ENCODE peak calls at places on chromosomes 13 and 19, in four cellular contexts. F is cardiac muscle cell; Z is CD8-positive, alpha-beta memory T cell; R is brain microvascular endothelial cell. T is an unnamed sample.
A peak's percentile ranks its signal among the peaks of the same experiment; 100 is the strongest.

GRCh38 chr19:15195987-15196682 is 4.7 kb downstream of the NOTCH3 start:
- DNase-seq in F (peak; percentile 53), Z (no peak), R (peak; percentile 20), T (peak; percentile 96)

GRCh38 chr13:33014291-33014690 is 1.9 kb upstream of the KL start:
- DNase-seq in F (no peak), Z (no peak), R (no peak), T (no peak)

GRCh38 chr13:88188986-88189385 is 517.8 kb downstream of the SLITRK5 start:
- DNase-seq in F (no peak), Z (no peak), R (no peak), T (no peak)

GRCh38 chr19:53394522-53394973 is 401 bp upstream of the ZNF765 start:
- DNase-seq in F (peak; percentile 60), Z (no peak), R (no peak), T (peak; percentile 40)

GRCh38 chr13:43268632-43269031 is 245.2 kb downstream of the DNAJC15 start:
- DNase-seq in F (peak; percentile 75), Z (no peak), R (no peak), T (no peak)

GRCh38 chr19:2061936-2062729 is 11.1 kb upstream of the MKNK2 start:
- DNase-seq in F (no peak), Z (no peak), R (no peak), T (no peak)

GRCh38 chr19:16896098-16896912 is 7.5 kb downstream of the F2RL3 start:
- DNase-seq in F (peak; percentile 57), Z (no peak), R (no peak), T (peak; percentile 87)

GRCh38 chr13:45167611-45168554 is 33.0 kb downstream of the KCTD4 start:
- DNase-seq in F (no peak), Z (no peak), R (no peak), T (peak; percentile 86)

GRCh38 chr13:21034602-21035190 is 26.7 kb downstream of the LATS2 start:
- DNase-seq in F (peak; percentile 23), Z (no peak), R (peak; percentile 41), T (no peak)

GRCh38 chr19:6475321-6476108 is 6.1 kb downstream of the DENND1C start:
- DNase-seq in F (peak; percentile 47), Z (no peak), R (no peak), T (peak; percentile 74)

GRCh38 chr19:56141416-56141992 is 417 bp downstream of the ZNF444 start:
- DNase-seq in F (peak; percentile 21), Z (peak; percentile 60), R (no peak), T (no peak)

GRCh38 chr13:77919351-77920294 is 992 bp upstream of the EDNRB start:
- DNase-seq in F (peak; percentile 69), Z (no peak), R (peak; percentile 14), T (peak; percentile 65)

GRCh38 chr13:77915676-77916075 is 3.0 kb downstream of the EDNRB start:
- DNase-seq in F (no peak), Z (no peak), R (no peak), T (no peak)

GRCh38 chr13:77916481-77916880 is 2.1 kb downstream of the EDNRB start:
- DNase-seq in F (no peak), Z (no peak), R (no peak), T (no peak)

GRCh38 chr13:77918391-77919261 is at the start of gene EDNRB:
- DNase-seq in F (peak; percentile 59), Z (no peak), R (peak; percentile 20), T (peak; percentile 83)
- H3K27me3 ChIP-seq in F (no peaks in the 10 kb centered on the region), Z (no peaks in the 10 kb centered on the region), R (no peaks in the 10 kb centered on the region), T (no peaks in the 10 kb centered on the region)

DNA sequence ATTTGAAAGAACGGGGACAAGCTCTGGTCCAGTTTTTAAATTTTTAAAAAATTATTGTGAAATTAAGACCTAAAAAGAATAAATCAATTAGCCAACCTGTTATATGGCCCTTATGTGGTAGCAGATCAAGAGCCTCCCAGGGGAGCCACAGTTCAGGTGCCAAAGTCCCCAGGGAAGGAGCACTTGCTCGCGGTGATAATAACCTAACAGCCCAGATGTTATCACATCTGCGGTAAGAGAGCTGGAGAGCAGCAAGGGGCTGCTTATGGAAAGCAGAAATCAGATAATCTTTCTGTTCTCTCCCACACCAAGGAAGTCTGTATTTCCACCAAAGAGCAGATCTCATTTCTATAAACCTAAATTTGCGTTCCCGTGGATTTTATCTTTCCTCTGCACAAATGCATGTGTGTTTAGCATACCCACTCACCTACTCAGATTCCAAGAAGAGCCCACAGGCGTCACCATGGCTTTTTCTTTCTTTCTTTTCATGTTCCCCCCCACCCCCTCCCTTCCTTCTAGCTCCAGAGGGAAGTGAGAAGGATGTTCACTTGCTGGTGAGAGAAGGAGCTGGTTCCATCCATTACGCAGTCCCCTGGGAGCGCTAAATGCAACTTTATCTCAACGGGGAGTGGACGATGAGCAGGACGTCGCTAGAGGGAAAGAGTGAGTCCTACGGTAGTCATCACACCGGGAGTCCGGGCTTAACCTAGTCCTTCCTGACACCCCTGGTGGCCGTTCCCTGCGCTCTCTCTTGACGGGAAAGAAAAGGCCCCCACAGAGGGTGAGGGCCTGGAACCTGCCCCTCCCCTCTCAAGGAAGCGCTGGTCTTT is 1.6 kb upstream of the POU4F1 start:
- DNase-seq in F (no peak), Z (no peak), R (no peak), T (no peak)
- H3K27me3 ChIP-seq in F (peaks cover 99% of the 10 kb centered on the region), Z (peaks cover 88% of the 10 kb centered on the region), R (peaks cover 85% of the 10 kb centered on the region), T (peaks cover 93% of the 10 kb centered on the region)

GRCh38 chr13:40676007-40676406 is 9.6 kb upstream of the FOXO1 start:
- DNase-seq in F (no peak), Z (no peak), R (no peak), T (no peak)
- H3K27me3 ChIP-seq in F (no peaks in the 10 kb centered on the region), Z (no peaks in the 10 kb centered on the region), R (no peaks in the 10 kb centered on the region), T (no peaks in the 10 kb centered on the region)

GRCh38 chr19:10517760-10518443 is 655 bp upstream of the S1PR5 start:
- DNase-seq in F (no peak), Z (no peak), R (peak; percentile 16), T (no peak)
- H3K27me3 ChIP-seq in F (peaks cover 62% of the 10 kb centered on the region), Z (peaks cover 29% of the 10 kb centered on the region), R (peaks cover 4% of the 10 kb centered on the region), T (peaks cover 3% of the 10 kb centered on the region)

GRCh38 chr13:83765796-83766195 is 116.5 kb downstream of the SLITRK1 start:
- DNase-seq in F (no peak), Z (no peak), R (no peak), T (no peak)
- H3K27me3 ChIP-seq in F (no peaks in the 10 kb centered on the region), Z (no peaks in the 10 kb centered on the region), R (no peaks in the 10 kb centered on the region), T (no peaks in the 10 kb centered on the region)

T was measured in upper lobe of left lung.